ENCODE peak calls at places on chromosomes 13 and 19, in four cellular contexts. J is stimulated activated CD4-positive, alpha-beta T cell treated with anti-CD3 and anti-CD28 coated beads, Interleukin-2, amount 100 ng/mL, for 48 hours; W is astrocyte of the cerebellum; H is stimulated activated CD8-positive, alpha-beta memory T cell treated with anti-CD3 and anti-CD28 coated beads, Interleukin-15, amount 100 ng/mL, for 24 hours. N is an unnamed sample.
A peak's percentile ranks its signal among the peaks of the same experiment; 100 is the strongest.

GRCh38 chr19:16400911-16401675 is 70.7 kb downstream of the EPS15L1 start:
- DNase-seq in J (no peak), W (no peak), H (no peak), N (no peak)

GRCh38 chr13:33678906-33679657 is 138.9 kb upstream of the RFC3 start:
- DNase-seq in J (peak; percentile 55), W (peak; percentile 39), H (peak; percentile 11), N (no peak)

GRCh38 chr19:3361384-3362216 is 4.8 kb upstream of the NFIC start:
- DNase-seq in J (no peak), W (no peak), H (no peak), N (no peak)

GRCh38 chr13:51057931-51058330 is 53.1 kb downstream of the C13orf42 start:
- DNase-seq in J (no peak), W (no peak), H (no peak), N (no peak)

GRCh38 chr13:32737679-32738078 is 151.4 kb downstream of the PDS5B start:
- DNase-seq in J (no peak), W (no peak), H (no peak), N (no peak)

GRCh38 chr13:110326263-110326904 is 19.3 kb downstream of the COL4A2 start:
- DNase-seq in J (no peak), W (no peak), H (no peak), N (no peak)

GRCh38 chr19:35766571-35767104 is 8.7 kb downstream of the PROSER3 start:
- DNase-seq in J (no peak), W (no peak), H (no peak), N (no peak)

GRCh38 chr19:44575116-44575700 is 38.2 kb upstream of the IGSF23 start:
- DNase-seq in J (no peak), W (no peak), H (no peak), N (no peak)

GRCh38 chr19:6744381-6745288 is 5.2 kb downstream of the TRIP10 start:
- DNase-seq in J (no peak), W (peak; percentile 53), H (no peak), N (no peak)

GRCh38 chr19:7063764-7064418 is 5.4 kb upstream of the MBD3L3 start:
- DNase-seq in J (no peak), W (no peak), H (no peak), N (no peak)

GRCh38 chr13:51370116-51370515 is 30.6 kb downstream of the SERPINE3 start:
- DNase-seq in J (no peak), W (no peak), H (no peak), N (no peak)

GRCh38 chr19:18915639-18916038 is 3.5 kb downstream of the COPE start:
- DNase-seq in J (no peak), W (no peak), H (no peak), N (no peak)

GRCh38 chr19:55322495-55322894 is 2.6 kb downstream of the TMEM150B start:
- DNase-seq in J (no peak), W (no peak), H (no peak), N (no peak)

GRCh38 chr19:44539991-44540390 is 10.5 kb upstream of the CEACAM20 start:
- DNase-seq in J (no peak), W (no peak), H (no peak), N (no peak)

GRCh38 chr19:5621945-5622464 is 571 bp downstream of the SAFB2 start:
- DNase-seq in J (no peak), W (no peak), H (peak; percentile 10), N (no peak)

GRCh38 chr13:41833201-41833600 is 127.7 kb downstream of the VWA8 start:
- DNase-seq in J (no peak), W (no peak), H (no peak), N (no peak)

GRCh38 chr13:30341815-30342570 is 34.6 kb upstream of the KATNAL1 start:
- DNase-seq in J (no peak), W (peak; percentile 84), H (no peak), N (no peak)

GRCh38 chr19:33394006-33394722 is 20.7 kb downstream of the CEBPG start:
- DNase-seq in J (no peak), W (no peak), H (no peak), N (no peak)

GRCh38 chr13:98143601-98144500 is 957 bp downstream of the FARP1 start:
- DNase-seq in J (no peak), W (no peak), H (no peak), N (no peak)

GRCh38 chr13:36880961-36881360 is 39.1 kb downstream of the SMAD9 start:
- DNase-seq in J (no peak), W (no peak), H (no peak), N (no peak)

GRCh38 chr13:95494082-95494681 is 58.3 kb upstream of the CLDN10 start:
- DNase-seq in J (no peak), W (peak; percentile 59), H (no peak), N (no peak)

GRCh38 chr19:53782698-53783097 is 41.4 kb downstream of the NLRP12 start:
- DNase-seq in J (no peak), W (no peak), H (no peak), N (no peak)

GRCh38 chr19:19459707-19460251 is 54.3 kb downstream of the GATAD2A start:
- DNase-seq in J (peak; percentile 47), W (no peak), H (no peak), N (no peak)

GRCh38 chr13:20451397-20451796 is 74.3 kb downstream of the CRYL1 start:
- DNase-seq in J (no peak), W (no peak), H (no peak), N (no peak)

GRCh38 chr13:66835040-66835628 is 395.0 kb downstream of the PCDH9 start:
- DNase-seq in J (no peak), W (peak; percentile 66), H (no peak), N (no peak)

GRCh38 chr19:3981373-3981735 is 3.9 kb downstream of the EEF2 start:
- DNase-seq in J (no peak), W (no peak), H (no peak), N (no peak)

GRCh38 chr13:19957320-19958118 is 1.0 kb upstream of the ZMYM2 start:
- DNase-seq in J (peak; percentile 68), W (peak; percentile 53), H (peak; percentile 43), N (no peak)

GRCh38 chr19:44643605-44644390 is at the start of gene PVR:
- DNase-seq in J (peak; percentile 40), W (no peak), H (no peak), N (peak; percentile 27)